ENCODE peak calls at places on chromosomes 6 and 20, in five cellular contexts. K, Q, D, Y and R are unnamed samples.

GRCh38 chr6:41576667-41577066 is 30.5 kb downstream of the FOXP4 start:
- DNase-seq in K (no peak), Q (no peak), D (no peak), Y (no peak), R (no peak)

GRCh38 chr6:170116643-170117042 is 174.2 kb downstream of the DLL1 start:
- DNase-seq in K (no peak), Q (no peak), D (no peak), Y (no peak), R (no peak)

GRCh38 chr6:155311076-155311475 is 3.2 kb downstream of the TFB1M start:
- DNase-seq in K (no peak), Q (no peak), D (no peak), Y (no peak), R (no peak)

GRCh38 chr6:148999501-148999900 is 252.7 kb downstream of the UST start:
- DNase-seq in K (no peak), Q (no peak), D (no peak), Y (no peak), R (no peak)

GRCh38 chr6:166707045-166707444 is 80.0 kb upstream of the RPS6KA2 start:
- DNase-seq in K (no peak), Q (no peak), D (no peak), Y (peak; percentile 33), R (peak; percentile 41)

GRCh38 chr6:4446982-4447381 is 311.6 kb upstream of the ECI2 start:
- DNase-seq in K (no peak), Q (no peak), D (no peak), Y (no peak), R (no peak)

GRCh38 chr6:148491638-148492210 is 149.1 kb downstream of the SASH1 start:
- DNase-seq in K (no peak), Q (no peak), D (no peak), Y (no peak), R (no peak)

GRCh38 chr20:57768519-57768918 is 58.7 kb upstream of the PMEPA1 start:
- DNase-seq in K (no peak), Q (no peak), D (no peak), Y (no peak), R (no peak)

GRCh38 chr20:51428451-51429143 is 113.9 kb downstream of the NFATC2 start:
- DNase-seq in K (no peak), Q (no peak), D (no peak), Y (no peak), R (no peak)

GRCh38 chr20:37394543-37395410 is 48.8 kb downstream of the SRC start:
- DNase-seq in K (no peak), Q (no peak), D (no peak), Y (no peak), R (no peak)

GRCh38 chr6:14827366-14827765 is 418.5 kb upstream of the JARID2 start:
- DNase-seq in K (no peak), Q (no peak), D (no peak), Y (no peak), R (no peak)